ENCODE peak calls at places on chromosomes 3 and 15, in eight cellular contexts. U is fibroblast of lung, Y is posterior vena cava, G is D721Med, C is germinal center, F is glutamatergic neuron, T is non-pigmented ciliary epithelial cell, E is HTR-8/SVneo. H is an unnamed sample.

GRCh38 chr3:58065700-58066167 is 57.5 kb downstream of the FLNB start:
- DNase-seq in U (peak; percentile 33), Y (no peak), G (no peak), C (no peak), F (no peak), T (no peak), E (no peak), H (no peak)

GRCh38 chr3:127639173-127640030 is 10.4 kb downstream of the PODXL2 start:
- DNase-seq in U (peak; percentile 33), Y (peak; percentile 55), G (no peak), C (no peak), F (no peak), T (no peak), E (peak; percentile 62), H (no peak)

GRCh38 chr3:39166134-39166710 is 12.8 kb upstream of the CSRNP1 start:
- DNase-seq in U (peak; percentile 91), Y (no peak), G (no peak), C (no peak), F (no peak), T (peak; percentile 91), E (peak; percentile 70), H (no peak)

GRCh38 chr15:38076806-38077205 is 142.4 kb downstream of the TMCO5A start:
- DNase-seq in U (no peak), Y (no peak), G (no peak), C (peak; percentile 65), F (peak; percentile 29), T (no peak), E (no peak), H (no peak)

GRCh38 chr15:84992157-84992940 is 10.7 kb downstream of the PDE8A start:
- DNase-seq in U (peak; percentile 94), Y (no peak), G (no peak), C (no peak), F (no peak), T (peak; percentile 56), E (peak; percentile 14), H (no peak)

GRCh38 chr15:47945869-47946666 is 174.7 kb upstream of the SLC24A5 start:
- DNase-seq in U (no peak), Y (no peak), G (no peak), C (no peak), F (no peak), T (no peak), E (no peak), H (no peak)

GRCh38 chr3:16999871-17000270 is 115.1 kb downstream of the PLCL2 start:
- DNase-seq in U (no peak), Y (no peak), G (no peak), C (no peak), F (no peak), T (no peak), E (no peak), H (no peak)

GRCh38 chr3:44104668-44105321 is 136.9 kb upstream of the TOPAZ1 start:
- DNase-seq in U (peak; percentile 77), Y (no peak), G (no peak), C (no peak), F (no peak), T (peak; percentile 10), E (peak; percentile 7), H (no peak)

GRCh38 chr3:63990733-63991132 is 32.6 kb downstream of the PSMD6 start:
- DNase-seq in U (no peak), Y (no peak), G (no peak), C (no peak), F (no peak), T (no peak), E (no peak), H (no peak)

H was measured in WERI-Rb-1.